ENCODE peak calls at places on chromosomes 12 and 14, in ten cellular contexts. One of them, this sample, is unnamed.
A peak's percentile ranks its signal among the peaks of the same experiment; 100 is the strongest.

GRCh38 chr14:92471919-92472318 is 41.7 kb upstream of the RIN3 start:
- DNase-seq in fibroblast of the aortic adventitia: peak; percentile 72
- DNase-seq in cardiac fibroblast: peak; percentile 83
- DNase-seq in hepatocyte: peak; percentile 84
- DNase-seq in HCT116: peak; percentile 62
- DNase-seq in fibroblast of mammary gland: peak; percentile 90
- DNase-seq in fibroblast of lung: peak; percentile 94
- DNase-seq in H9: peak; percentile 75
- DNase-seq in spleen: no peak
- DNase-seq in AG10803: peak; percentile 90
- DNase-seq in this sample: peak; percentile 62

GRCh38 chr12:125577334-125577733 is 512.1 kb downstream of the AACS start:
- DNase-seq in hepatocyte: no peak
- DNase-seq in fibroblast of lung: no peak
- DNase-seq in H9: no peak
- DNase-seq in spleen: no peak
- DNase-seq in HCT116: no peak
- DNase-seq in cardiac fibroblast: no peak
- DNase-seq in fibroblast of the aortic adventitia: no peak
- DNase-seq in AG10803: no peak
- DNase-seq in fibroblast of mammary gland: no peak
- DNase-seq in this sample: no peak

GRCh38 chr12:78898416-78898815 is 33.8 kb downstream of the SYT1 start:
- DNase-seq in fibroblast of lung: peak; percentile 78
- DNase-seq in fibroblast of mammary gland: peak; percentile 33
- DNase-seq in H9: no peak
- DNase-seq in HCT116: no peak
- DNase-seq in spleen: no peak
- DNase-seq in hepatocyte: no peak
- DNase-seq in cardiac fibroblast: peak; percentile 53
- DNase-seq in fibroblast of the aortic adventitia: peak; percentile 90
- DNase-seq in AG10803: peak; percentile 29
- DNase-seq in this sample: no peak

GRCh38 chr12:80690513-80690912 is 16.9 kb upstream of the MYF6 start:
- DNase-seq in H9: no peak
- DNase-seq in spleen: no peak
- DNase-seq in fibroblast of lung: no peak
- DNase-seq in AG10803: no peak
- DNase-seq in fibroblast of the aortic adventitia: no peak
- DNase-seq in cardiac fibroblast: no peak
- DNase-seq in hepatocyte: no peak
- DNase-seq in fibroblast of mammary gland: no peak
- DNase-seq in HCT116: no peak
- DNase-seq in this sample: no peak

GRCh38 chr14:93566065-93566693 is 135.4 kb downstream of the UNC79 start:
- DNase-seq in cardiac fibroblast: no peak
- DNase-seq in H9: no peak
- DNase-seq in hepatocyte: no peak
- DNase-seq in fibroblast of lung: no peak
- DNase-seq in fibroblast of mammary gland: no peak
- DNase-seq in fibroblast of the aortic adventitia: no peak
- DNase-seq in AG10803: no peak
- DNase-seq in HCT116: no peak
- DNase-seq in spleen: no peak
- DNase-seq in this sample: no peak

GRCh38 chr14:48247972-48248371 is 572.6 kb upstream of the MDGA2 start:
- DNase-seq in hepatocyte: no peak
- DNase-seq in cardiac fibroblast: no peak
- DNase-seq in spleen: no peak
- DNase-seq in fibroblast of mammary gland: no peak
- DNase-seq in H9: no peak
- DNase-seq in AG10803: no peak
- DNase-seq in HCT116: no peak
- DNase-seq in fibroblast of lung: no peak
- DNase-seq in fibroblast of the aortic adventitia: no peak
- DNase-seq in this sample: no peak

GRCh38 chr12:50640321-50640939 is 123.5 kb upstream of the ATF1 start:
- DNase-seq in fibroblast of the aortic adventitia: no peak
- DNase-seq in fibroblast of lung: no peak
- DNase-seq in hepatocyte: no peak
- DNase-seq in AG10803: no peak
- DNase-seq in HCT116: no peak
- DNase-seq in H9: no peak
- DNase-seq in fibroblast of mammary gland: no peak
- DNase-seq in cardiac fibroblast: no peak
- DNase-seq in spleen: no peak
- DNase-seq in this sample: no peak

GRCh38 chr14:55600784-55601561 is 21.0 kb downstream of the KTN1 start:
- DNase-seq in spleen: no peak
- DNase-seq in hepatocyte: no peak
- DNase-seq in fibroblast of mammary gland: peak; percentile 57
- DNase-seq in H9: no peak
- DNase-seq in fibroblast of the aortic adventitia: peak; percentile 63
- DNase-seq in HCT116: no peak
- DNase-seq in AG10803: peak; percentile 52
- DNase-seq in cardiac fibroblast: peak; percentile 67
- DNase-seq in fibroblast of lung: peak; percentile 80
- DNase-seq in this sample: peak; percentile 60

GRCh38 chr12:101172316-101172715 is 37.7 kb downstream of the SLC5A8 start:
- DNase-seq in AG10803: peak; percentile 41
- DNase-seq in H9: peak; percentile 86
- DNase-seq in hepatocyte: peak; percentile 9
- DNase-seq in fibroblast of lung: peak; percentile 3
- DNase-seq in HCT116: no peak
- DNase-seq in fibroblast of the aortic adventitia: peak; percentile 2
- DNase-seq in spleen: no peak
- DNase-seq in cardiac fibroblast: peak; percentile 14
- DNase-seq in fibroblast of mammary gland: peak; percentile 43
- DNase-seq in this sample: no peak

GRCh38 chr12:113961921-113962710 is 4.0 kb downstream of the RBM19 start:
- DNase-seq in H9: no peak
- DNase-seq in cardiac fibroblast: peak; percentile 78
- DNase-seq in AG10803: peak; percentile 37
- DNase-seq in fibroblast of mammary gland: peak; percentile 77
- DNase-seq in hepatocyte: no peak
- DNase-seq in HCT116: no peak
- DNase-seq in fibroblast of lung: peak; percentile 12
- DNase-seq in fibroblast of the aortic adventitia: peak; percentile 14
- DNase-seq in spleen: no peak
- DNase-seq in this sample: peak; percentile 57

GRCh38 chr14:105378199-105378598 is 20.1 kb upstream of the TEX22 start:
- DNase-seq in AG10803: no peak
- DNase-seq in fibroblast of lung: no peak
- DNase-seq in cardiac fibroblast: no peak
- DNase-seq in fibroblast of mammary gland: no peak
- DNase-seq in hepatocyte: no peak
- DNase-seq in H9: no peak
- DNase-seq in spleen: no peak
- DNase-seq in fibroblast of the aortic adventitia: no peak
- DNase-seq in HCT116: no peak
- DNase-seq in this sample: no peak

GRCh38 chr14:105377555-105378182 is 20.7 kb upstream of the TEX22 start:
- DNase-seq in H9: peak; percentile 54
- DNase-seq in hepatocyte: no peak
- DNase-seq in fibroblast of the aortic adventitia: no peak
- DNase-seq in AG10803: no peak
- DNase-seq in spleen: no peak
- DNase-seq in HCT116: no peak
- DNase-seq in cardiac fibroblast: no peak
- DNase-seq in fibroblast of lung: no peak
- DNase-seq in fibroblast of mammary gland: no peak
- DNase-seq in this sample: no peak

GRCh38 chr14:105375635-105376057 is 22.7 kb upstream of the TEX22 start:
- DNase-seq in spleen: no peak
- DNase-seq in fibroblast of lung: peak; percentile 17
- DNase-seq in AG10803: no peak
- DNase-seq in HCT116: no peak
- DNase-seq in cardiac fibroblast: peak; percentile 27
- DNase-seq in H9: no peak
- DNase-seq in fibroblast of mammary gland: peak; percentile 21
- DNase-seq in fibroblast of the aortic adventitia: no peak
- DNase-seq in hepatocyte: no peak
- DNase-seq in this sample: no peak

GRCh38 chr14:105378873-105379685 is 19.3 kb upstream of the TEX22 start:
- DNase-seq in spleen: no peak
- DNase-seq in fibroblast of lung: no peak
- DNase-seq in H9: no peak
- DNase-seq in fibroblast of mammary gland: no peak
- DNase-seq in AG10803: no peak
- DNase-seq in hepatocyte: no peak
- DNase-seq in fibroblast of the aortic adventitia: no peak
- DNase-seq in cardiac fibroblast: no peak
- DNase-seq in HCT116: no peak
- DNase-seq in this sample: no peak

GRCh38 chr14:105376521-105377440 is 21.6 kb upstream of the TEX22 start:
- DNase-seq in fibroblast of mammary gland: no peak
- DNase-seq in fibroblast of lung: no peak
- DNase-seq in fibroblast of the aortic adventitia: no peak
- DNase-seq in cardiac fibroblast: no peak
- DNase-seq in AG10803: no peak
- DNase-seq in hepatocyte: no peak
- DNase-seq in HCT116: no peak
- DNase-seq in H9: peak; percentile 61
- DNase-seq in spleen: no peak
- DNase-seq in this sample: no peak
- TF ChIP-seq CTCF in fibroblast of mammary gland: no peak
- TF ChIP-seq CTCF in fibroblast of lung: no peak
- TF ChIP-seq CTCF in fibroblast of the aortic adventitia: no peak
- TF ChIP-seq CTCF in cardiac fibroblast: no peak
- TF ChIP-seq CTCF in AG10803: no peak
- TF ChIP-seq CTCF in hepatocyte: no peak
- TF ChIP-seq CTCF in HCT116: no peak
- TF ChIP-seq CTCF in H9: peak; percentile 52
- TF ChIP-seq CTCF in spleen: no peak
- TF ChIP-seq CTCF in this sample: no peak

GRCh38 chr12:131830335-131831020 is 2.3 kb downstream of the MMP17 start:
- DNase-seq in cardiac fibroblast: peak; percentile 85
- DNase-seq in spleen: peak; percentile 94
- DNase-seq in AG10803: peak; percentile 86
- DNase-seq in H9: peak; percentile 76
- DNase-seq in fibroblast of lung: peak; percentile 81
- DNase-seq in HCT116: peak; percentile 23
- DNase-seq in fibroblast of mammary gland: peak; percentile 78
- DNase-seq in fibroblast of the aortic adventitia: peak; percentile 79
- DNase-seq in hepatocyte: peak; percentile 84
- DNase-seq in this sample: peak; percentile 82
- TF ChIP-seq CTCF in cardiac fibroblast: peak; percentile 43
- TF ChIP-seq CTCF in spleen: peak; percentile 79
- TF ChIP-seq CTCF in AG10803: peak; percentile 54
- TF ChIP-seq CTCF in H9: peak; percentile 57
- TF ChIP-seq CTCF in fibroblast of lung: peak; percentile 46
- TF ChIP-seq CTCF in HCT116: peak; percentile 75
- TF ChIP-seq CTCF in fibroblast of mammary gland: peak; percentile 37
- TF ChIP-seq CTCF in fibroblast of the aortic adventitia: peak; percentile 51
- TF ChIP-seq CTCF in hepatocyte: peak; percentile 66
- TF ChIP-seq CTCF in this sample: peak; percentile 76

DNA sequence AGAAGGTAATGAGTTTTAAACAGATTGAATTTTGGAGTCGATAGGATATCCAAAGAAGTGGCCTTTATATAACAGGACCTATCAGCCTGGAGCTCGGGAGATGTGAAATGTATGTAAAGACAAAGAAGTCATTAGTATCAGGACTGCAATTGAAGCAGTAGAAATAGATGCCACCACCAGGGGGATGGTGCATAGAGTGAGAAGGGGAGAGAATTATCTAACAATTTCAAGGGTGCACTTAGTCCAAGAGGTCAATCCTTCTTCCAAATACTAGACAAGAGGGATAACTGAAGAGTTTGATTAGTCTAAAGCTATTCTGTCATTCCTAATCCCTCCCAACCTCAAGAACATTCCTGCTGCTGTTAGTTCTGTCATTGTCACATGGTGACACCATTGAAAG is 127.8 kb downstream of the CFAP54 start:
- DNase-seq in HCT116: no peak
- DNase-seq in fibroblast of mammary gland: no peak
- DNase-seq in AG10803: no peak
- DNase-seq in fibroblast of the aortic adventitia: no peak
- DNase-seq in spleen: no peak
- DNase-seq in fibroblast of lung: no peak
- DNase-seq in cardiac fibroblast: peak; percentile 7
- DNase-seq in hepatocyte: no peak
- DNase-seq in H9: no peak
- DNase-seq in this sample: no peak
- TF ChIP-seq CTCF in HCT116: no peak
- TF ChIP-seq CTCF in fibroblast of mammary gland: peak; percentile 3
- TF ChIP-seq CTCF in AG10803: no peak
- TF ChIP-seq CTCF in fibroblast of the aortic adventitia: no peak
- TF ChIP-seq CTCF in spleen: no peak
- TF ChIP-seq CTCF in fibroblast of lung: peak; percentile 11
- TF ChIP-seq CTCF in cardiac fibroblast: peak; percentile 19
- TF ChIP-seq CTCF in hepatocyte: no peak
- TF ChIP-seq CTCF in H9: peak; percentile 64
- TF ChIP-seq CTCF in this sample: peak; percentile 57

DNA sequence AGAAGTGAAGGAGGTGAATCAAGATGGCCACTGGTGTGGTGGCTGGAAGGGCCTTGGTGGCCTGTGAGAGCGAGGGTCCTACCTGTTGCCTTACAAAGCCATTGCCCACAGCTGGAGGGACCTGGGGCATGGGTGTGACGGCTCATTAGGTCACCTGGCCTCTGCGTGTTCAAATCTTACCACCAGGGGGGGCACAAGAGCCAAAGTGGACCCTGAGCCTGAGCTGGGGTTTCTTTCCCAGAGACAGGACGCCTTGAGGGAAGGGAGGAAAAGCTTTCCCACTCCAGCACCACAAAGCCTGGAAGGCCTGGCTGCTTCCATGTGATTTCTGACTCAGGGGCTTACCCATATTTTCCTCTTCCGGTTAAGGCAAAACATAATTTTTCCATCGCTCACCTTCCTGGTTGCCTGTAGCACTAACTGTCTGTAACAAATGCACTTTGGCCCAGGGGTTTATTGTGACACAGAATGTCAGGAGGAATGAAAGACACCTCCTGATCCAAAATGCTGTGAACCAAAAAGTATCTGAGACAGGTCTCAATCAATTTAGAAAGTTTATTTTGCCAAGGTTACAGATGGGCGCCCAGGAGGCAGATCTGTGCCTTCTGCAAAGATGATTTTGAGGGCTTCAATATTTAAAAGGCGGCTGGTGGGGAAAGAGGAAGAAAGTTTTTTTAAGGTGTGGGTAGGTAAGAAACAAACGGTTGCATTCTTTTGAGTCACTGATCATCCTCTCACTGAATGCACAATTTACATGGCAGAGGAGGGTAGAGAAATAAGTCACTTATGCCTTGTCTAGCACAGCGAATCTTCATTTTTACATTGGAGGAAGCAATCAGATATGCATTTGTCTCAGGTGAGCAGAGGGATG is 4.3 kb upstream of the CD9 start:
- DNase-seq in HCT116: peak; percentile 72
- DNase-seq in fibroblast of the aortic adventitia: peak; percentile 95
- DNase-seq in hepatocyte: peak; percentile 93
- DNase-seq in spleen: peak; percentile 88
- DNase-seq in H9: peak; percentile 96
- DNase-seq in AG10803: peak; percentile 76
- DNase-seq in cardiac fibroblast: peak; percentile 81
- DNase-seq in fibroblast of mammary gland: peak; percentile 88
- DNase-seq in fibroblast of lung: peak; percentile 83
- DNase-seq in this sample: peak; percentile 85
- TF ChIP-seq CTCF in HCT116: peak; percentile 93
- TF ChIP-seq CTCF in fibroblast of the aortic adventitia: peak; percentile 92
- TF ChIP-seq CTCF in hepatocyte: peak; percentile 91
- TF ChIP-seq CTCF in spleen: peak; percentile 88
- TF ChIP-seq CTCF in H9: peak; percentile 96
- TF ChIP-seq CTCF in AG10803: peak; percentile 95
- TF ChIP-seq CTCF in cardiac fibroblast: peak; percentile 91
- TF ChIP-seq CTCF in fibroblast of mammary gland: peak; percentile 91
- TF ChIP-seq CTCF in fibroblast of lung: peak; percentile 89
- TF ChIP-seq CTCF in this sample: peak; percentile 98